ENCODE peak calls at places on chromosomes 5 and 9, in six cellular contexts. O is stomach, N is PC-9, F is H1, U is pancreas, T is brain microvascular endothelial cell. Z is an unnamed sample.
A peak's percentile ranks its signal among the peaks of the same experiment; 100 is the strongest.

GRCh38 chr9:132878695-132879064 is at the start of gene SPACA9:
- DNase-seq in O (peak; percentile 62), N (peak; percentile 64), F (peak; percentile 79), U (peak; percentile 77), T (peak; percentile 47), Z (peak; percentile 27)

GRCh38 chr5:135377751-135378680 is 21.0 kb downstream of the MACROH2A1 start:
- DNase-seq in O (no peak), N (peak; percentile 21), F (no peak), U (no peak), T (no peak), Z (no peak)

GRCh38 chr9:98450486-98450885 is 195.0 kb upstream of the TBC1D2 start:
- DNase-seq in O (no peak), N (no peak), F (no peak), U (no peak), T (no peak), Z (no peak)

GRCh38 chr9:134171316-134172197 is 7.2 kb upstream of the RNU6ATAC start:
- DNase-seq in O (no peak), N (no peak), F (no peak), U (no peak), T (no peak), Z (no peak)

GRCh38 chr5:10106806-10107205 is 142.9 kb downstream of the ATPSCKMT start:
- DNase-seq in O (no peak), N (no peak), F (no peak), U (no peak), T (no peak), Z (no peak)

GRCh38 chr5:163489055-163489744 is 16.2 kb upstream of the MAT2B start:
- DNase-seq in O (no peak), N (no peak), F (peak; percentile 63), U (no peak), T (peak; percentile 20), Z (no peak)

GRCh38 chr9:105679406-105680022 is 14.8 kb upstream of the TMEM38B start:
- DNase-seq in O (no peak), N (no peak), F (no peak), U (no peak), T (no peak), Z (no peak)

GRCh38 chr5:156617426-156617825 is 232.7 kb upstream of the PPP1R2B start:
- DNase-seq in O (no peak), N (no peak), F (no peak), U (no peak), T (no peak), Z (no peak)

GRCh38 chr9:116482740-116483139 is 204.4 kb upstream of the TRIM32 start:
- DNase-seq in O (no peak), N (peak; percentile 51), F (peak; percentile 47), U (no peak), T (no peak), Z (no peak)

GRCh38 chr9:14768561-14769234 is 46.2 kb upstream of the CER1 start:
- DNase-seq in O (no peak), N (peak; percentile 2), F (no peak), U (no peak), T (peak; percentile 58), Z (no peak)

GRCh38 chr9:99725852-99726251 is 95.8 kb upstream of the NR4A3 start:
- DNase-seq in O (no peak), N (no peak), F (no peak), U (no peak), T (no peak), Z (no peak)

GRCh38 chr5:39015743-39016586 is 58.2 kb downstream of the RICTOR start:
- DNase-seq in O (no peak), N (no peak), F (no peak), U (no peak), T (peak; percentile 66), Z (no peak)

GRCh38 chr5:30436718-30437117 is 756.8 kb upstream of the CDH6 start:
- DNase-seq in O (no peak), N (no peak), F (no peak), U (no peak), T (no peak), Z (no peak)

GRCh38 chr9:127878001-127878651 is 651 bp upstream of the AK1 start:
- DNase-seq in O (no peak), N (no peak), F (peak; percentile 64), U (peak; percentile 59), T (no peak), Z (no peak)

GRCh38 chr9:96137666-96138429 is 164.1 kb downstream of the HSD17B3 start:
- DNase-seq in O (no peak), N (no peak), F (no peak), U (no peak), T (peak; percentile 16), Z (no peak)

GRCh38 chr9:93254806-93255519 is 71.0 kb downstream of the WNK2 start:
- DNase-seq in O (peak; percentile 18), N (no peak), F (peak; percentile 42), U (peak; percentile 30), T (no peak), Z (no peak)

GRCh38 chr5:104370523-104370922 is 807.9 kb upstream of the NUDT12 start:
- DNase-seq in O (no peak), N (no peak), F (no peak), U (no peak), T (peak; percentile 49), Z (no peak)

DNA sequence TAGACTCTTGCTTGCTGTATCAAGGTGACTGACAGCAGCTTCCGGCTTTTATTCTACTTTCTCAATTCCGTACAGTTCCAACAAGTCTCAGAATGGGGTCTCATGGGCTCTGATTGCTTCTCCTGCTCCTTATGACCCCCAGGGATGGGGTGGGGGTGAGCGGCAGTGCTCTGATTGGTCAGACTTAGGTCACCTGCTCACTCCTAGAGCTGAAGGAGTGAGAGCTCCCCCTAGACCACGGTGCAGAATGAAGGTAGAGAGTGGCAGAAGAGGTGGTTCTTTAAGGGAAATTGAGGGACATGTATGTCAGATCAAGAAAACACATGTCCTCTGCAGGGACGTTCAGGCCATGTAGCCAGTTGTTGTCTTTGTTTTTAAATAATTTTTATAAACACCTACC is 115.2 kb downstream of the C9orf152 start:
- DNase-seq in O (no peak), N (no peak), F (no peak), U (no peak), T (no peak), Z (no peak)
- TF ChIP-seq CTCF in O (no peak), N (no peak), F (peak; percentile 15), U (no peak), T (no peak), Z (no peak)

DNA sequence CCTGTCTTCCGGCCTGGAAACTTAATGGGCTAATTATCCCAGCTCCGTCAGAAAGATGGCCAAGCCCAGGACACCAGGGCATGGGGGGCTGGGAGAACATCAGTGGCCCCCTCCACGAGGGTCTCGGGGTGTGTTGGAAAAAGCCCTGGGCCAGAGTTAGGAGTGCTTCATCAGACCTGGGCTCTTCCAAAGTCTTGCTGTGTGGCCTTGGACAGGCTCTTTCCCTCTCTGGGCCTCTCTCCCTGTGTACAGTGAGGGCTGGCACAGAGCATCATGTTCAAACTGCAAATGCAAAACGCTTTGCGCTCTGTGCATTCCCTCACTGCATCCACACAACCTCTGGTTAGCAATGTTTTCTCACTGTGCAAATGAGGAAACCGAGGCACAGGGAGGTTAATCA is 48.3 kb downstream of the ASS1 start:
- DNase-seq in O (no peak), N (no peak), F (no peak), U (no peak), T (no peak), Z (no peak)
- H3K36me3 ChIP-seq in O (peaks cover 13% of the 10 kb centered on the region), N (no peaks in the 10 kb centered on the region), F (peaks cover 3% of the 10 kb centered on the region), U (no peaks in the 10 kb centered on the region), T (no peaks in the 10 kb centered on the region), Z (no peaks in the 10 kb centered on the region)

GRCh38 chr9:70868661-70869652 is 252.5 kb downstream of the TRPM3 start:
- DNase-seq in O (peak; percentile 25), N (no peak), F (no peak), U (no peak), T (peak; percentile 3), Z (no peak)

GRCh38 chr9:70865471-70865870 is 255.9 kb downstream of the TRPM3 start:
- DNase-seq in O (no peak), N (no peak), F (no peak), U (no peak), T (no peak), Z (no peak)

GRCh38 chr9:70873506-70873905 is 247.9 kb downstream of the TRPM3 start:
- DNase-seq in O (no peak), N (no peak), F (no peak), U (no peak), T (no peak), Z (no peak)

DNA sequence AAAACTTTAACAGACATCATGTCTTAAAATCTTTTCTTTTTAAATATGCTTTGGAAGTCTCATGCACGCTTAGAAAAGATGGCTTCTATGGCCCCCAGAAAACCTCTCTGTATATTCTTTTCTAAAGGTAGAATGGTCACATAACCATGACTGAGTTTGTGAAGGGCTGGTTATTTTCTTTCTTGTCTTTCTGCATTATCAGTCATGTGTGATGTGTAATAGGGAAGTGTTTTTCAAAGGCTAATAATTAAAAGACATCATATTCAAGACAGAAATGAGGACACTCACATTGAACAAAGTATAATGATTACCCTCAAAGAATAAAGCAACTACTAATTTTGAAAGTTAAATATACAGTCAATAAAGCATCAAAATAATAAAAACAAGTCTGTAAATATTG is 253.4 kb downstream of the TRPM3 start:
- DNase-seq in O (no peak), N (no peak), F (no peak), U (no peak), T (no peak), Z (no peak)
- H3K4me3 ChIP-seq in O (peak overlapping the region; percentile 37), N (no peak overlapping the region), F (no peak overlapping the region), U (no peak overlapping the region), T (no peak overlapping the region), Z (no peak overlapping the region)

GRCh38 chr5:133683646-133684290 is 71.4 kb upstream of the FSTL4 start:
- DNase-seq in O (peak; percentile 14), N (no peak), F (no peak), U (no peak), T (no peak), Z (no peak)
- TF ChIP-seq CTCF in O (no peak), N (no peak), F (no peak), U (no peak), T (no peak), Z (no peak)

GRCh38 chr9:130282000-130282700 is 16.6 kb downstream of the HMCN2 start:
- DNase-seq in O (no peak), N (no peak), F (no peak), U (no peak), T (no peak), Z (no peak)
- H3K36me3 ChIP-seq in O (no peaks in the 10 kb centered on the region), N (no peaks in the 10 kb centered on the region), F (no peaks in the 10 kb centered on the region), U (no peaks in the 10 kb centered on the region), T (no peaks in the 10 kb centered on the region), Z (no peaks in the 10 kb centered on the region)

DNA sequence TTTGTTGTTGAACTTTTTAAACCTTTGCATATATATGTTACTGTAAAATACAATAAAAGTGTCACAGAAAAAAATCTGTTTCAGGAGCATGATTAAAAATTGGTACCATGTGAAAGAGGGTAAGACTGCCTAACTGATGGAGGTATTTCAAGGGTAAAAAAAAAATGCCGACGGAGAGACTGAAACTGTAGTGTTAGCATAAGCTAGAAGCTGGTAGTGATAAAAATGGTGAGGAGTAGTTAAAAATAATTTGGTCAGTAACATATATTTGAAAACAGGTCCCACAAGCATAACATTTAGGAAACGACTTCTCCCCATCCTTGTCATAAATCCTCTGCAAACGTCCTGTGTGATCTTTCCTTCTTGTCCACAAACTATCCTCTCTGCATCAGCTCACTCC is 64.7 kb downstream of the MEF2C start:
- DNase-seq in O (no peak), N (no peak), F (no peak), U (no peak), T (no peak), Z (no peak)
- H3K4me3 ChIP-seq in O (no peak overlapping the region), N (no peak overlapping the region), F (no peak overlapping the region), U (no peak overlapping the region), T (no peak overlapping the region), Z (peak overlapping the region; percentile 38)

Z was measured in GM06990.